ENCODE peak calls at places on chromosomes 2 and 18, in five cellular contexts. Z is H1, N is HepG2, T is K562, S is GM12891. A is an unnamed sample.

GRCh38 chr2:19360881-19361321 is 2.5 kb upstream of the OSR1 start:
- DNase-seq in Z (no peak), T (no peak), S (no peak), N (no peak), A (no peak)

GRCh38 chr2:174692256-174692830 is 71.9 kb downstream of the CHRNA1 start:
- DNase-seq in Z (no peak), S (no peak), T (no peak), N (no peak), A (no peak)

GRCh38 chr2:3974765-3975164 is 271.4 kb downstream of the DCDC2C start:
- DNase-seq in Z (no peak), N (no peak), S (no peak), T (no peak), A (no peak)

GRCh38 chr2:239822146-239822945 is 202.8 kb downstream of the NDUFA10 start:
- DNase-seq in S (no peak), N (no peak), T (no peak), Z (peak), A (no peak)

GRCh38 chr18:77123313-77124231 is 9.0 kb downstream of the MBP start:
- DNase-seq in Z (peak), T (no peak), S (no peak), N (no peak), A (no peak)

GRCh38 chr2:55519908-55520885 is 679 bp downstream of the CFAP36 start:
- DNase-seq in N (peak), S (peak), T (peak), Z (no peak), A (no peak)

GRCh38 chr2:234463626-234464290 is 33.1 kb downstream of the ARL4C start:
- DNase-seq in S (no peak), N (no peak), Z (no peak), T (no peak), A (no peak)

GRCh38 chr2:123512547-123512946 is 512.5 kb upstream of the CNTNAP5 start:
- DNase-seq in N (no peak), Z (no peak), T (no peak), S (no peak), A (no peak)

GRCh38 chr2:236576053-236576452 is 6.4 kb downstream of the ACKR3 start:
- DNase-seq in T (no peak), Z (no peak), S (no peak), N (no peak), A (no peak)

GRCh38 chr2:156147594-156148330 is 184.8 kb downstream of the NR4A2 start:
- DNase-seq in Z (no peak), T (no peak), S (no peak), N (no peak), A (no peak)

GRCh38 chr18:11579916-11580315 is 29.5 kb upstream of the SLC35G4 start:
- DNase-seq in S (no peak), T (no peak), Z (no peak), N (no peak), A (no peak)

GRCh38 chr2:236337465-236338325 is 73.5 kb upstream of the ASB18 start:
- DNase-seq in N (no peak), S (no peak), Z (no peak), T (no peak), A (no peak)

GRCh38 chr2:112159454-112159921 is 21.3 kb downstream of the FBLN7 start:
- DNase-seq in N (no peak), T (no peak), Z (no peak), S (no peak), A (peak)

GRCh38 chr2:174971868-174972781 is 33.1 kb downstream of the CHN1 start:
- DNase-seq in Z (no peak), N (no peak), T (no peak), S (no peak), A (no peak)

GRCh38 chr2:98935777-98936132 is 270 bp downstream of the CRACDL start:
- DNase-seq in N (no peak), Z (no peak), T (no peak), S (no peak), A (no peak)

GRCh38 chr18:62717059-62717849 is 1.9 kb downstream of the PHLPP1 start:
- DNase-seq in S (no peak), Z (no peak), N (peak), T (no peak), A (no peak)

GRCh38 chr2:172293952-172294351 is 133.4 kb upstream of the ITGA6 start:
- DNase-seq in Z (no peak), T (no peak), S (no peak), N (no peak), A (no peak)

GRCh38 chr2:201858781-201859180 is 52.4 kb downstream of the CDK15 start:
- DNase-seq in N (no peak), T (no peak), S (no peak), Z (peak), A (no peak)

GRCh38 chr18:35334821-35335220 is 9.4 kb downstream of the ZNF24 start:
- DNase-seq in N (no peak), S (no peak), Z (no peak), T (no peak), A (no peak)

GRCh38 chr18:57533399-57533884 is 53.1 kb downstream of the FECH start:
- DNase-seq in N (peak), T (no peak), S (no peak), Z (peak), A (no peak)

GRCh38 chr2:35125871-35126270 is 1229.7 kb upstream of the CRIM1 start:
- DNase-seq in Z (no peak), T (no peak), S (no peak), N (no peak), A (no peak)

GRCh38 chr18:59549797-59550516 is 147.3 kb downstream of the CCBE1 start:
- DNase-seq in Z (no peak), T (no peak), S (no peak), N (no peak), A (no peak)

GRCh38 chr2:210584834-210585233 is 28.4 kb downstream of the CPS1 start:
- DNase-seq in T (no peak), Z (no peak), N (peak), S (no peak), A (no peak)

GRCh38 chr2:11566383-11566782 is 32.5 kb downstream of the GREB1 start:
- DNase-seq in Z (no peak), T (no peak), S (no peak), N (no peak), A (no peak)

GRCh38 chr18:58222439-58223125 is 178.6 kb downstream of the NEDD4L start:
- DNase-seq in T (no peak), N (no peak), S (no peak), Z (no peak), A (no peak)

GRCh38 chr18:58578835-58579560 is 49.9 kb downstream of the ALPK2 start:
- DNase-seq in Z (no peak), T (no peak), S (no peak), N (peak), A (no peak)

GRCh38 chr2:39608690-39609457 is 56.8 kb upstream of the TMEM178A start:
- DNase-seq in T (no peak), Z (no peak), N (no peak), S (no peak), A (no peak)

GRCh38 chr2:127355407-127356008 is 32.3 kb downstream of the MAP3K2 start:
- DNase-seq in N (peak), S (peak), T (peak), Z (no peak), A (no peak)

GRCh38 chr2:170703776-170704476 is 11.2 kb upstream of the SP5 start:
- DNase-seq in S (no peak), T (no peak), N (peak), Z (no peak), A (no peak)

DNA sequence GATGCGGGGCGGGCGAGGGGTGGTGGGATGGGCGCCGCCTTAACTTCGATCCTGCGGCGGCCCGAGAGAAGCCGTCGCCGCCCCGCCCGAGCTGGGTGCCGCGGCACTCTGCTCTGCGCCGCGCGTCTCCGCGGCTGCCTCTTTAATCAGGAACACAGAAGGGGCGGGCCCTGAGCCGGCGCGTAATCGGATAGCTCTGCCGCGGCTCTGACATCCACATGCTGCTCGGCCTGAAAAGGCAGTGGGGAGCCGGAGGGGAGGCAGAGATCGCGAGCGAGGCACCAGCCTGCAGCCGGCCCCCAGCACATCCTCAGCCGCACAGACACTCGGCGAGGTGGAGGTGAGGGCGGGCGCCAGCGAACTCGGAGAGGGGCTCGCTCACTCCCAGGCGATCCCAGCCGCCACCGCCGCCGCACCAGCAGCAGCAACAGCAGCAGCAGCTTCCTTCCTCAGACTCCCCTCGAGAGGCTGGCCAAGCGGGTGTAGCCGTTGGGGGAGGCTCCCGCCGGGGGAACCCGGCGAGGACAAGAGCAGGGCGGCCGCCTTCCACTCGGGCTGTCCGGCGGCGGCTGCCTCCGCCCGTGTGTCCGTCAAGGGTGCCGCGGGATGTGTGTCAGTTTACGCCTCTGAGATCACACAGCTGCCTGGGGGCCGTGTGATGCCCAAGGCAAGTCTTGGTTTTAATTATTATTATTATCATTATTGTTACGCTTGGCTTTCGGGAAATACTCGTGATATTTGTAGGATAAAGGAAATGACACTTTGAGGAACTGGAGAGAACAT is at the start of gene NRP2:
- DNase-seq in Z (peak), N (peak), T (peak), S (peak), A (peak)
- TF ChIP-seq POLR2A in Z (peak), N (no peak), T (no peak), S (no peak), A (no peak)

DNA sequence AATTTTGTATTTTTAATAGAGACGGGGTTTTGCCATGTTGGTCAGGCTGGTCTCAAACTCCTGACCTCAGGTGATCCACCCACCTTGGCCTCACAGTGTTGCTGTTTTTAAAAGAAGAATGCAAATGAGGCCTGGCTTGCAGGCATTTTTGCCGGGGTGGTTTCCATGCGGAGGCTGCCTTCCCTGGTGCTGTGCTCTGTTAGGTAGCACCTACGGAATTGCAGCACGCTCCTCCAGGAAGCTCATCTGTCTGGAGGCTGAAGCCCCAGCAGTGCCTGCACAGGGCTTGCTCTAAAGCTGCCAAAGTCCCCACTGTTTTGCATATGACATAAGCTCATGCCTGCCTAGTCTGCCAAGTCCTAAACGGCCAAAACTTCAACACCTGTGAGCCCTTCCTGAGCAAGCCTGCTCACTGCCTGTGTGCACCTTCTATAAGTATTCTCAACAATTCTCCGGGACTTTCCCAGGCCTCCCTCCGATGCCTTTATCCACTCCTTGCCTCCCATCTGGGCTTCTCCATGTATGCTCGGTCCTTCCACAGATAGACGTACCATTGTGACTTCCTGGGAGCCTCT is 551.3 kb upstream of the RAB6C start:
- DNase-seq in N (no peak), Z (no peak), T (no peak), S (no peak), A (no peak)
- TF ChIP-seq TAF1 in N (no peak), Z (no peak), T (no peak), S (no peak), A (no peak)

GRCh38 chr2:31233741-31234689 is at the start of gene EHD3:
- DNase-seq in T (peak), S (peak), Z (peak), N (peak), A (peak)
- TF ChIP-seq POLR2A in T (no peak), S (no peak), Z (peak), N (no peak), A (peak)

DNA sequence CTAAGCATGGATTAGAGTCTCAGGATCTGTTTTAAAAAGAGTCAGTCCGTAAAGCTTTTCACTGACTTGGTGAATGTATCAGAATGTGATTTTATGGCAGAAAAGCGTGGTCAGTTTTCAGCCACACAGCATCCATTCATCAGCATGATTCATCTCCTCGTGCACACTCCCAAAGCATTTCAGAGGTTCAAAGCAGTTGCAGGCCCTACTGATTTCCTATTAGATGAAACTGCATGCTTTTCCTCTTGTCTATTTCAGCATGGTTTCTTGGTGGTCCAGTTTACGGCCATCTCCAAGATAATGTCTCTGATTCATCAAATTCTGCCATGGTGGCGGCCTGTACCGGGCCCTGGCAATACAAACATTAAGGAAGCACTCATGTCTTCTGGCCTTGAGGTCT is 4.8 kb upstream of the PARD6G start:
- DNase-seq in S (no peak), Z (no peak), N (no peak), T (no peak), A (no peak)
- TF ChIP-seq TAF1 in S (no peak), Z (no peak), N (no peak), T (no peak), A (no peak)

DNA sequence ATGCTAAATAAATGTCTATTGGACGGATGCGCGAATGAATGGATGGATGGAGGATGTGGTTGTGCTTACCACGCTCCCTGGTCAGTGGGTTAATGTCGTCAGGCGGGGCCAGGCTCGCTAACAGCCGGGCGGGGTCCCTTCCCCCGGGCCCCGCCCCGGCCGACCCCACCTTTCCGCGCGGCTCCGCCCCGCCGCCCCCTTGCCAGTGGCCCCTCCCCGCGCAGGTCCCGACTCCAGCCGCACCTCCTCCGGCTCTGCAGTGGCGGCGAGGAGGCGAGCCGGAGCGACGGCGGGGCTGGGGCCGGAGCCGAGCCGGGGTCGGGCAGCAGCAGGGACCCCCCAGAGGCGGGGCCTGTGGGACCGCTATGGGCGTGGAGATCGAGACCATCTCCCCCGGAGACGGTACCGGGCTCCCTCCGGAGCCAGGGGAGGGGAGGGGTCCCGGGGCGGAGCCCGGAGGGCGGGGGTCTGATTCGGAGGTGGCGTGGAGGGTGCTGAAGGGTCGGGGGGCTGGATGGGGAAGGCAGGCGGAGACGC is at the start of gene FKBP1B:
- DNase-seq in S (peak), N (peak), Z (peak), T (peak), A (peak)
- TF ChIP-seq POLR2A in S (no peak), N (peak), Z (peak), T (peak), A (no peak)

GRCh38 chr2:64344999-64345576 is 108.9 kb upstream of the LGALSL start:
- DNase-seq in S (no peak), Z (no peak), N (no peak), T (no peak), A (no peak)
- TF ChIP-seq TAF1 in S (no peak), Z (no peak), N (no peak), T (no peak), A (no peak)

A was measured in GM12892.